ENCODE peak calls at places on chromosomes 11 and 22, in five cellular contexts. One of them, this sample, is unnamed.

GRCh38 chr11:95230054-95231034 is 658 bp downstream of the SESN3 start:
- DNase-seq in right cardiac atrium: peak
- DNase-seq in IMR-90: no peak
- DNase-seq in tibial artery: peak
- DNase-seq in mesenchymal stem cell: peak
- DNase-seq in this sample: peak

GRCh38 chr11:94868468-94868867 is 100.3 kb downstream of the AMOTL1 start:
- DNase-seq in tibial artery: no peak
- DNase-seq in IMR-90: no peak
- DNase-seq in right cardiac atrium: no peak
- DNase-seq in mesenchymal stem cell: no peak
- DNase-seq in this sample: no peak

GRCh38 chr11:14500181-14500651 is 605 bp upstream of the COPB1 start:
- DNase-seq in IMR-90: peak
- DNase-seq in right cardiac atrium: peak
- DNase-seq in mesenchymal stem cell: peak
- DNase-seq in tibial artery: no peak
- DNase-seq in this sample: peak

GRCh38 chr11:30387891-30388861 is 65.3 kb downstream of the ARL14EP start:
- DNase-seq in tibial artery: no peak
- DNase-seq in mesenchymal stem cell: no peak
- DNase-seq in IMR-90: no peak
- DNase-seq in right cardiac atrium: no peak
- DNase-seq in this sample: no peak

GRCh38 chr22:36277482-36278291 is 24.8 kb downstream of the APOL1 start:
- DNase-seq in mesenchymal stem cell: peak
- DNase-seq in IMR-90: peak
- DNase-seq in right cardiac atrium: peak
- DNase-seq in tibial artery: peak
- DNase-seq in this sample: peak

GRCh38 chr11:62980133-62980760 is 4.5 kb downstream of the SLC22A6 start:
- DNase-seq in IMR-90: peak
- DNase-seq in mesenchymal stem cell: peak
- DNase-seq in tibial artery: no peak
- DNase-seq in right cardiac atrium: no peak
- DNase-seq in this sample: no peak

GRCh38 chr11:27024865-27025264 is 15.8 kb upstream of the BBOX1 start:
- DNase-seq in tibial artery: no peak
- DNase-seq in right cardiac atrium: no peak
- DNase-seq in IMR-90: no peak
- DNase-seq in mesenchymal stem cell: no peak
- DNase-seq in this sample: no peak

GRCh38 chr11:33000181-33000580 is 15.5 kb upstream of the DEPDC7 start:
- DNase-seq in IMR-90: peak
- DNase-seq in mesenchymal stem cell: peak
- DNase-seq in right cardiac atrium: no peak
- DNase-seq in tibial artery: no peak
- DNase-seq in this sample: peak

GRCh38 chr11:46252373-46252914 is 25.0 kb upstream of the CREB3L1 start:
- DNase-seq in mesenchymal stem cell: peak
- DNase-seq in IMR-90: no peak
- DNase-seq in right cardiac atrium: no peak
- DNase-seq in tibial artery: no peak
- DNase-seq in this sample: no peak

GRCh38 chr22:19514831-19515565 is 9.2 kb downstream of the CLDN5 start:
- DNase-seq in mesenchymal stem cell: peak
- DNase-seq in right cardiac atrium: no peak
- DNase-seq in tibial artery: no peak
- DNase-seq in IMR-90: peak
- DNase-seq in this sample: peak

GRCh38 chr11:15663778-15664218 is 549.1 kb downstream of the INSC start:
- DNase-seq in right cardiac atrium: no peak
- DNase-seq in IMR-90: no peak
- DNase-seq in mesenchymal stem cell: peak
- DNase-seq in tibial artery: no peak
- DNase-seq in this sample: no peak

GRCh38 chr11:95229199-95230053 is 1.6 kb downstream of the SESN3 start:
- DNase-seq in tibial artery: no peak
- DNase-seq in IMR-90: peak
- DNase-seq in right cardiac atrium: no peak
- DNase-seq in mesenchymal stem cell: peak
- DNase-seq in this sample: peak

GRCh38 chr11:8768625-8769333 is 86.2 kb downstream of the RPL27A start:
- DNase-seq in mesenchymal stem cell: peak
- DNase-seq in IMR-90: peak
- DNase-seq in right cardiac atrium: peak
- DNase-seq in tibial artery: peak
- DNase-seq in this sample: peak

GRCh38 chr11:130390071-130390758 is 38.2 kb downstream of the ADAMTS8 start:
- DNase-seq in right cardiac atrium: no peak
- DNase-seq in mesenchymal stem cell: peak
- DNase-seq in IMR-90: peak
- DNase-seq in tibial artery: no peak
- DNase-seq in this sample: peak

GRCh38 chr11:79087238-79087956 is 353.4 kb downstream of the TENM4 start:
- DNase-seq in mesenchymal stem cell: peak
- DNase-seq in right cardiac atrium: no peak
- DNase-seq in tibial artery: no peak
- DNase-seq in IMR-90: peak
- DNase-seq in this sample: peak

GRCh38 chr11:105786766-105787165 is 176.9 kb downstream of the GRIA4 start:
- DNase-seq in tibial artery: no peak
- DNase-seq in IMR-90: no peak
- DNase-seq in mesenchymal stem cell: no peak
- DNase-seq in right cardiac atrium: no peak
- DNase-seq in this sample: no peak

GRCh38 chr22:36998620-36999351 is 20.5 kb downstream of the TST start:
- DNase-seq in mesenchymal stem cell: no peak
- DNase-seq in right cardiac atrium: no peak
- DNase-seq in tibial artery: no peak
- DNase-seq in IMR-90: peak
- DNase-seq in this sample: no peak

GRCh38 chr22:23067023-23067650 is 3.2 kb upstream of the GNAZ start:
- DNase-seq in mesenchymal stem cell: no peak
- DNase-seq in right cardiac atrium: no peak
- DNase-seq in tibial artery: peak
- DNase-seq in IMR-90: no peak
- DNase-seq in this sample: no peak

GRCh38 chr11:848380-848931 is 5.8 kb downstream of the TSPAN4 start:
- DNase-seq in tibial artery: no peak
- DNase-seq in IMR-90: no peak
- DNase-seq in right cardiac atrium: no peak
- DNase-seq in mesenchymal stem cell: peak
- DNase-seq in this sample: no peak
- H3K4me3 ChIP-seq in tibial artery: no peak
- H3K4me3 ChIP-seq in IMR-90: no peak
- H3K4me3 ChIP-seq in right cardiac atrium: no peak
- H3K4me3 ChIP-seq in mesenchymal stem cell: no peak
- H3K4me3 ChIP-seq in this sample: no peak

GRCh38 chr22:38213319-38214247 is 11.8 kb downstream of the MAFF start:
- DNase-seq in right cardiac atrium: no peak
- DNase-seq in mesenchymal stem cell: peak
- DNase-seq in tibial artery: no peak
- DNase-seq in IMR-90: no peak
- DNase-seq in this sample: no peak
- H3K4me3 ChIP-seq in right cardiac atrium: no peak
- H3K4me3 ChIP-seq in mesenchymal stem cell: no peak
- H3K4me3 ChIP-seq in tibial artery: peak
- H3K4me3 ChIP-seq in IMR-90: no peak
- H3K4me3 ChIP-seq in this sample: no peak

GRCh38 chr11:64619811-64620285 is 28.8 kb downstream of the SLC22A12 start:
- DNase-seq in IMR-90: peak
- DNase-seq in mesenchymal stem cell: peak
- DNase-seq in right cardiac atrium: peak
- DNase-seq in tibial artery: no peak
- DNase-seq in this sample: peak
- H3K4me3 ChIP-seq in IMR-90: no peak
- H3K4me3 ChIP-seq in mesenchymal stem cell: no peak
- H3K4me3 ChIP-seq in right cardiac atrium: no peak
- H3K4me3 ChIP-seq in tibial artery: no peak
- H3K4me3 ChIP-seq in this sample: no peak

GRCh38 chr22:31948002-31948401 is 3.7 kb downstream of the YWHAH start:
- DNase-seq in IMR-90: no peak
- DNase-seq in right cardiac atrium: no peak
- DNase-seq in tibial artery: no peak
- DNase-seq in mesenchymal stem cell: no peak
- DNase-seq in this sample: no peak
- H3K4me3 ChIP-seq in IMR-90: no peak
- H3K4me3 ChIP-seq in right cardiac atrium: no peak
- H3K4me3 ChIP-seq in tibial artery: no peak
- H3K4me3 ChIP-seq in mesenchymal stem cell: no peak
- H3K4me3 ChIP-seq in this sample: no peak

GRCh38 chr11:61281581-61282250 is 13.4 kb downstream of the VWCE start:
- DNase-seq in IMR-90: no peak
- DNase-seq in tibial artery: no peak
- DNase-seq in right cardiac atrium: peak
- DNase-seq in mesenchymal stem cell: peak
- DNase-seq in this sample: peak
- H3K4me3 ChIP-seq in IMR-90: no peak
- H3K4me3 ChIP-seq in tibial artery: no peak
- H3K4me3 ChIP-seq in right cardiac atrium: no peak
- H3K4me3 ChIP-seq in mesenchymal stem cell: no peak
- H3K4me3 ChIP-seq in this sample: no peak

GRCh38 chr11:59212222-59212621 is 505 bp downstream of the MPEG1 start:
- DNase-seq in right cardiac atrium: no peak
- DNase-seq in mesenchymal stem cell: no peak
- DNase-seq in tibial artery: no peak
- DNase-seq in IMR-90: no peak
- DNase-seq in this sample: no peak
- H3K4me3 ChIP-seq in right cardiac atrium: peak
- H3K4me3 ChIP-seq in mesenchymal stem cell: no peak
- H3K4me3 ChIP-seq in tibial artery: peak
- H3K4me3 ChIP-seq in IMR-90: no peak
- H3K4me3 ChIP-seq in this sample: no peak

DNA sequence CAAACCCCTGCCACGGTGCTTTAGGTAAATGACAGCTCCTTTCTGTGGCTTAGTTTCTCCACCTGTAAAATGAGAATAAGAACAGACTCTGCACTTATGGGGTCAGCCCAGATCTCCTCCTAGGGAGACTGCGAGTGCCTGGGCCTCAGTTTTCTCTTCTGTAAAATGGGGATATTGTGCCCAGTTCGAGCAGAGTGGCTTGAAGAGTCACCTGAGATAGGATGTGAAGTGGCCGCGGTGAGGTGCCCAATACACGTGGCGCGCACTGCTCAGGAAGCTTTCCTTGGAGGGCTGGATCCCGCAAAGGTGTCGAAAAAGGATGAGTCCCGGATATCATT is 467 bp upstream of the EMID1 start:
- DNase-seq in mesenchymal stem cell: no peak
- DNase-seq in IMR-90: no peak
- DNase-seq in right cardiac atrium: no peak
- DNase-seq in tibial artery: no peak
- DNase-seq in this sample: no peak
- H3K4me3 ChIP-seq in mesenchymal stem cell: no peak
- H3K4me3 ChIP-seq in IMR-90: peak
- H3K4me3 ChIP-seq in right cardiac atrium: peak
- H3K4me3 ChIP-seq in tibial artery: no peak
- H3K4me3 ChIP-seq in this sample: peak

This sample was measured in astrocyte of the spinal cord.